ENCODE peak calls at places on chromosomes 6 and 20, in five cellular contexts. One of them, this sample, is unnamed.

GRCh38 chr6:108736832-108737231 is 111.4 kb upstream of the ARMC2 start:
- DNase-seq in AG04450: peak
- DNase-seq in PC-9: peak
- DNase-seq in GM06990: no peak
- DNase-seq in thoracic aorta: peak
- DNase-seq in this sample: peak

GRCh38 chr6:15260099-15260821 is 14.4 kb downstream of the JARID2 start:
- DNase-seq in AG04450: no peak
- DNase-seq in GM06990: no peak
- DNase-seq in PC-9: no peak
- DNase-seq in thoracic aorta: no peak
- DNase-seq in this sample: peak

GRCh38 chr6:47138046-47138445 is 95.9 kb upstream of the ADGRF1 start:
- DNase-seq in GM06990: no peak
- DNase-seq in PC-9: no peak
- DNase-seq in thoracic aorta: no peak
- DNase-seq in AG04450: no peak
- DNase-seq in this sample: peak

GRCh38 chr6:3516094-3516493 is 59.2 kb upstream of the SLC22A23 start:
- DNase-seq in GM06990: no peak
- DNase-seq in PC-9: peak
- DNase-seq in thoracic aorta: no peak
- DNase-seq in AG04450: no peak
- DNase-seq in this sample: no peak

GRCh38 chr6:33279971-33280511 is 3.1 kb downstream of the B3GALT4 start:
- DNase-seq in PC-9: peak
- DNase-seq in thoracic aorta: no peak
- DNase-seq in AG04450: no peak
- DNase-seq in GM06990: no peak
- DNase-seq in this sample: no peak

GRCh38 chr6:25248100-25248499 is 31.1 kb upstream of the CARMIL1 start:
- DNase-seq in AG04450: peak
- DNase-seq in thoracic aorta: no peak
- DNase-seq in PC-9: no peak
- DNase-seq in GM06990: no peak
- DNase-seq in this sample: peak

GRCh38 chr20:1417273-1417672 is 24.4 kb upstream of the FKBP1A start:
- DNase-seq in thoracic aorta: no peak
- DNase-seq in GM06990: no peak
- DNase-seq in PC-9: peak
- DNase-seq in AG04450: no peak
- DNase-seq in this sample: peak

GRCh38 chr6:26520088-26520839 is 17.9 kb upstream of the HMGN4 start:
- DNase-seq in GM06990: no peak
- DNase-seq in PC-9: no peak
- DNase-seq in AG04450: no peak
- DNase-seq in thoracic aorta: no peak
- DNase-seq in this sample: no peak

GRCh38 chr6:158020272-158020711 is 38.6 kb downstream of the SYNJ2 start:
- DNase-seq in GM06990: no peak
- DNase-seq in PC-9: no peak
- DNase-seq in AG04450: no peak
- DNase-seq in thoracic aorta: no peak
- DNase-seq in this sample: no peak

GRCh38 chr6:33206027-33206863 is 1.8 kb downstream of the HSD17B8 start:
- DNase-seq in GM06990: no peak
- DNase-seq in AG04450: no peak
- DNase-seq in thoracic aorta: no peak
- DNase-seq in PC-9: no peak
- DNase-seq in this sample: no peak

GRCh38 chr6:75481936-75482593 is 11.5 kb downstream of the FILIP1 start:
- DNase-seq in GM06990: no peak
- DNase-seq in AG04450: peak
- DNase-seq in PC-9: no peak
- DNase-seq in thoracic aorta: no peak
- DNase-seq in this sample: peak

GRCh38 chr20:50587291-50587961 is 77.2 kb downstream of the PTPN1 start:
- DNase-seq in AG04450: no peak
- DNase-seq in thoracic aorta: no peak
- DNase-seq in GM06990: no peak
- DNase-seq in PC-9: peak
- DNase-seq in this sample: no peak

GRCh38 chr6:3318226-3318625 is 59.5 kb downstream of the PSMG4 start:
- DNase-seq in PC-9: no peak
- DNase-seq in GM06990: no peak
- DNase-seq in AG04450: no peak
- DNase-seq in thoracic aorta: no peak
- DNase-seq in this sample: no peak

GRCh38 chr6:44667226-44667625 is 279.7 kb downstream of the CDC5L start:
- DNase-seq in PC-9: peak
- DNase-seq in GM06990: no peak
- DNase-seq in thoracic aorta: no peak
- DNase-seq in AG04450: peak
- DNase-seq in this sample: peak

GRCh38 chr6:108797951-108798671 is 50.1 kb upstream of the ARMC2 start:
- DNase-seq in thoracic aorta: no peak
- DNase-seq in GM06990: no peak
- DNase-seq in AG04450: no peak
- DNase-seq in PC-9: peak
- DNase-seq in this sample: no peak

GRCh38 chr6:129236110-129236509 is 353.2 kb downstream of the LAMA2 start:
- DNase-seq in AG04450: no peak
- DNase-seq in GM06990: peak
- DNase-seq in PC-9: no peak
- DNase-seq in thoracic aorta: no peak
- DNase-seq in this sample: no peak

GRCh38 chr20:17542993-17543412 is 11.8 kb upstream of the BFSP1 start:
- DNase-seq in GM06990: no peak
- DNase-seq in AG04450: no peak
- DNase-seq in thoracic aorta: no peak
- DNase-seq in PC-9: no peak
- DNase-seq in this sample: no peak

GRCh38 chr6:125363010-125363359 is 61.2 kb upstream of the HDDC2 start:
- DNase-seq in PC-9: peak
- DNase-seq in GM06990: no peak
- DNase-seq in AG04450: no peak
- DNase-seq in thoracic aorta: no peak
- DNase-seq in this sample: no peak

GRCh38 chr6:151822252-151823111 is 15.0 kb downstream of the ESR1 start:
- DNase-seq in GM06990: peak
- DNase-seq in AG04450: no peak
- DNase-seq in PC-9: no peak
- DNase-seq in thoracic aorta: no peak
- DNase-seq in this sample: no peak

GRCh38 chr6:168318579-168319278 is 848 bp downstream of the DACT2 start:
- DNase-seq in GM06990: no peak
- DNase-seq in AG04450: no peak
- DNase-seq in thoracic aorta: no peak
- DNase-seq in PC-9: no peak
- DNase-seq in this sample: no peak

GRCh38 chr20:11389188-11389587 is 528.5 kb upstream of the BTBD3 start:
- DNase-seq in GM06990: no peak
- DNase-seq in PC-9: no peak
- DNase-seq in thoracic aorta: no peak
- DNase-seq in AG04450: no peak
- DNase-seq in this sample: no peak

GRCh38 chr6:149855040-149855654 is 9.0 kb downstream of the LRP11 start:
- DNase-seq in AG04450: peak
- DNase-seq in PC-9: peak
- DNase-seq in thoracic aorta: no peak
- DNase-seq in GM06990: no peak
- DNase-seq in this sample: no peak

GRCh38 chr6:133551436-133551835 is 310.3 kb downstream of the EYA4 start:
- DNase-seq in PC-9: no peak
- DNase-seq in thoracic aorta: no peak
- DNase-seq in GM06990: no peak
- DNase-seq in AG04450: no peak
- DNase-seq in this sample: no peak

GRCh38 chr6:150987371-150987828 is 121.9 kb downstream of the MTHFD1L start:
- DNase-seq in thoracic aorta: no peak
- DNase-seq in AG04450: no peak
- DNase-seq in GM06990: peak
- DNase-seq in PC-9: no peak
- DNase-seq in this sample: no peak

GRCh38 chr6:134830945-134831344 is 119.0 kb downstream of the ALDH8A1 start:
- DNase-seq in AG04450: no peak
- DNase-seq in GM06990: no peak
- DNase-seq in PC-9: no peak
- DNase-seq in thoracic aorta: no peak
- DNase-seq in this sample: no peak

GRCh38 chr6:107493158-107494057 is 3.5 kb downstream of the SOBP start:
- DNase-seq in thoracic aorta: no peak
- DNase-seq in GM06990: no peak
- DNase-seq in AG04450: peak
- DNase-seq in PC-9: no peak
- DNase-seq in this sample: no peak

GRCh38 chr20:38961530-38962043 is 557 bp upstream of the DHX35 start:
- DNase-seq in GM06990: no peak
- DNase-seq in thoracic aorta: no peak
- DNase-seq in AG04450: no peak
- DNase-seq in PC-9: no peak
- DNase-seq in this sample: no peak

GRCh38 chr20:35478804-35479472 is 23.5 kb downstream of the CEP250 start:
- DNase-seq in thoracic aorta: no peak
- DNase-seq in GM06990: no peak
- DNase-seq in AG04450: no peak
- DNase-seq in PC-9: no peak
- DNase-seq in this sample: no peak

GRCh38 chr6:30154709-30155521 is 6.1 kb downstream of the TRIM10 start:
- DNase-seq in GM06990: no peak
- DNase-seq in thoracic aorta: no peak
- DNase-seq in AG04450: no peak
- DNase-seq in PC-9: peak
- DNase-seq in this sample: peak

GRCh38 chr20:58109126-58109880 is 119.2 kb downstream of the ANKRD60 start:
- DNase-seq in AG04450: no peak
- DNase-seq in GM06990: no peak
- DNase-seq in thoracic aorta: no peak
- DNase-seq in PC-9: no peak
- DNase-seq in this sample: no peak

GRCh38 chr6:113529191-113529590 is 328.0 kb upstream of the MARCKS start:
- DNase-seq in GM06990: no peak
- DNase-seq in thoracic aorta: no peak
- DNase-seq in AG04450: no peak
- DNase-seq in PC-9: no peak
- DNase-seq in this sample: no peak

GRCh38 chr6:119312441-119312840 is 37.1 kb downstream of the MAN1A1 start:
- DNase-seq in GM06990: no peak
- DNase-seq in thoracic aorta: no peak
- DNase-seq in PC-9: no peak
- DNase-seq in AG04450: no peak
- DNase-seq in this sample: no peak

GRCh38 chr6:70310063-70310694 is 7.3 kb upstream of the COL9A1 start:
- DNase-seq in PC-9: no peak
- DNase-seq in AG04450: no peak
- DNase-seq in thoracic aorta: no peak
- DNase-seq in GM06990: peak
- DNase-seq in this sample: peak

GRCh38 chr20:46128310-46129151 is 10.4 kb downstream of the CD40 start:
- DNase-seq in thoracic aorta: no peak
- DNase-seq in GM06990: no peak
- DNase-seq in PC-9: no peak
- DNase-seq in AG04450: no peak
- DNase-seq in this sample: no peak

GRCh38 chr6:132246632-132247270 is 154.5 kb downstream of the MOXD1 start:
- DNase-seq in AG04450: no peak
- DNase-seq in PC-9: no peak
- DNase-seq in GM06990: no peak
- DNase-seq in thoracic aorta: no peak
- DNase-seq in this sample: no peak

GRCh38 chr6:36067374-36068011 is 39.9 kb downstream of the MAPK14 start:
- DNase-seq in AG04450: no peak
- DNase-seq in GM06990: no peak
- DNase-seq in thoracic aorta: no peak
- DNase-seq in PC-9: no peak
- DNase-seq in this sample: no peak

GRCh38 chr6:160387887-160388286 is 39.7 kb downstream of the SLC22A3 start:
- DNase-seq in AG04450: no peak
- DNase-seq in PC-9: no peak
- DNase-seq in GM06990: no peak
- DNase-seq in thoracic aorta: no peak
- DNase-seq in this sample: no peak
- H3K4me3 ChIP-seq in AG04450: no peak
- H3K4me3 ChIP-seq in PC-9: no peak
- H3K4me3 ChIP-seq in GM06990: no peak
- H3K4me3 ChIP-seq in thoracic aorta: no peak
- H3K4me3 ChIP-seq in this sample: no peak

GRCh38 chr20:53609501-53610445 is 16.1 kb upstream of the ZNF217 start:
- DNase-seq in AG04450: no peak
- DNase-seq in thoracic aorta: no peak
- DNase-seq in PC-9: no peak
- DNase-seq in GM06990: peak
- DNase-seq in this sample: no peak

GRCh38 chr20:53608456-53609413 is 15.1 kb upstream of the ZNF217 start:
- DNase-seq in thoracic aorta: no peak
- DNase-seq in AG04450: no peak
- DNase-seq in GM06990: peak
- DNase-seq in PC-9: no peak
- DNase-seq in this sample: no peak

GRCh38 chr20:53613748-53614147 is 20.1 kb upstream of the ZNF217 start:
- DNase-seq in GM06990: no peak
- DNase-seq in thoracic aorta: no peak
- DNase-seq in PC-9: no peak
- DNase-seq in AG04450: no peak
- DNase-seq in this sample: no peak

GRCh38 chr20:53608071-53608455 is 14.4 kb upstream of the ZNF217 start:
- DNase-seq in GM06990: no peak
- DNase-seq in AG04450: no peak
- DNase-seq in PC-9: no peak
- DNase-seq in thoracic aorta: no peak
- DNase-seq in this sample: no peak

GRCh38 chr20:53611449-53611894 is 17.8 kb upstream of the ZNF217 start:
- DNase-seq in AG04450: peak
- DNase-seq in thoracic aorta: no peak
- DNase-seq in PC-9: peak
- DNase-seq in GM06990: peak
- DNase-seq in this sample: peak
- H3K4me3 ChIP-seq in AG04450: no peak
- H3K4me3 ChIP-seq in thoracic aorta: peak
- H3K4me3 ChIP-seq in PC-9: no peak
- H3K4me3 ChIP-seq in GM06990: peak
- H3K4me3 ChIP-seq in this sample: no peak

GRCh38 chr6:137498488-137499219 is 4.5 kb upstream of the OLIG3 start:
- DNase-seq in AG04450: no peak
- DNase-seq in thoracic aorta: no peak
- DNase-seq in PC-9: no peak
- DNase-seq in GM06990: no peak
- DNase-seq in this sample: no peak
- H3K4me3 ChIP-seq in AG04450: no peak
- H3K4me3 ChIP-seq in thoracic aorta: peak
- H3K4me3 ChIP-seq in PC-9: no peak
- H3K4me3 ChIP-seq in GM06990: no peak
- H3K4me3 ChIP-seq in this sample: no peak

GRCh38 chr20:63831696-63832686 is 927 bp upstream of the ZBTB46 start:
- DNase-seq in AG04450: no peak
- DNase-seq in PC-9: no peak
- DNase-seq in thoracic aorta: no peak
- DNase-seq in GM06990: no peak
- DNase-seq in this sample: no peak
- H3K4me3 ChIP-seq in AG04450: peak
- H3K4me3 ChIP-seq in PC-9: peak
- H3K4me3 ChIP-seq in thoracic aorta: peak
- H3K4me3 ChIP-seq in GM06990: no peak
- H3K4me3 ChIP-seq in this sample: peak

This sample was measured in skeletal muscle cell.